ENCODE peak calls at places on chromosomes 1 and 21, in ten cellular contexts. T, V, Y, G, U, H, N, Q, Z and J are unnamed samples.

GRCh38 chr21:35138665-35139381 is 89.7 kb upstream of the RUNX1 start:
- DNase-seq in G (no peak), U (peak), N (no peak), Z (peak), T (peak), Y (no peak), H (no peak), V (peak), Q (no peak), J (peak)

GRCh38 chr1:234554478-234555311 is 55.3 kb downstream of the IRF2BP2 start:
- DNase-seq in U (no peak), G (no peak), H (no peak), Y (no peak), Z (no peak), Q (no peak), N (no peak), T (peak), V (no peak), J (no peak)

GRCh38 chr1:14983277-14983676 is 170.3 kb upstream of the TMEM51 start:
- DNase-seq in V (no peak), Z (no peak), N (no peak), H (no peak), G (no peak), T (no peak), U (no peak), Y (no peak), Q (no peak), J (no peak)

GRCh38 chr1:17475729-17476128 is 36.3 kb upstream of the RCC2 start:
- DNase-seq in H (no peak), T (peak), Q (no peak), Y (no peak), U (peak), G (no peak), V (peak), N (no peak), Z (peak), J (peak)

GRCh38 chr1:89635825-89636815 is 3.2 kb downstream of the LRRC8C start:
- DNase-seq in V (peak), Y (no peak), T (peak), H (no peak), Q (no peak), N (no peak), U (peak), G (no peak), Z (peak), J (peak)

GRCh38 chr1:205346956-205347574 is 9.7 kb downstream of the KLHDC8A start:
- DNase-seq in G (no peak), V (no peak), U (peak), Q (no peak), H (no peak), T (no peak), Y (no peak), Z (no peak), N (no peak), J (no peak)

GRCh38 chr1:62245201-62245600 is 50.6 kb downstream of the L1TD1 start:
- DNase-seq in G (no peak), V (no peak), Y (no peak), U (peak), N (no peak), T (no peak), Q (no peak), H (no peak), Z (peak), J (no peak)

GRCh38 chr1:204145033-204145504 is 6.8 kb downstream of the ETNK2 start:
- DNase-seq in N (no peak), U (peak), G (no peak), H (no peak), Z (no peak), Y (no peak), T (no peak), Q (no peak), V (no peak), J (no peak)

GRCh38 chr1:206559661-206559995 is 52.3 kb downstream of the RASSF5 start:
- DNase-seq in V (no peak), H (no peak), Y (no peak), Q (no peak), N (peak), Z (no peak), U (no peak), G (no peak), T (no peak), J (no peak)

GRCh38 chr1:32082022-32082421 is 9.3 kb downstream of the TMEM39B start:
- DNase-seq in Q (no peak), V (no peak), Z (no peak), Y (no peak), H (no peak), T (no peak), N (no peak), U (no peak), G (no peak), J (no peak)

GRCh38 chr21:14916676-14917141 is 148.1 kb downstream of the NRIP1 start:
- DNase-seq in G (no peak), Y (no peak), T (no peak), V (peak), U (no peak), N (no peak), Z (peak), Q (no peak), H (no peak), J (no peak)

GRCh38 chr1:166671627-166672026 is 167.6 kb upstream of the POGK start:
- DNase-seq in H (no peak), U (no peak), T (no peak), Y (no peak), Q (no peak), N (no peak), G (no peak), Z (no peak), V (no peak), J (no peak)

GRCh38 chr1:220810963-220811362 is 24.2 kb downstream of the MTARC1 start:
- DNase-seq in H (no peak), N (no peak), V (no peak), U (no peak), Q (no peak), G (no peak), Z (no peak), Y (no peak), T (no peak), J (no peak)

GRCh38 chr1:220809704-220810103 is 23.0 kb downstream of the MTARC1 start:
- DNase-seq in Q (no peak), N (no peak), Y (no peak), G (no peak), V (no peak), Z (no peak), T (no peak), H (no peak), U (no peak), J (no peak)

GRCh38 chr1:220811695-220812094 is 25.0 kb downstream of the MTARC1 start:
- DNase-seq in Y (no peak), H (no peak), G (no peak), U (no peak), N (no peak), T (no peak), Q (no peak), V (peak), Z (no peak), J (no peak)

GRCh38 chr1:220809187-220809550 is 22.5 kb downstream of the MTARC1 start:
- DNase-seq in T (no peak), V (no peak), Q (no peak), G (no peak), Y (no peak), N (no peak), H (no peak), Z (no peak), U (no peak), J (no peak)

GRCh38 chr1:220810179-220810653 is 23.5 kb downstream of the MTARC1 start:
- DNase-seq in N (peak), Z (peak), Q (peak), Y (peak), G (peak), V (peak), U (no peak), T (peak), H (peak), J (peak)
- H3K4me3 ChIP-seq in N (peak), Z (peak), Q (peak), Y (no peak), G (peak), V (peak), U (no peak), T (peak), H (no peak), J (peak)

GRCh38 chr1:11731719-11732283 is 4.1 kb upstream of the AGTRAP start:
- DNase-seq in Y (peak), N (no peak), Q (peak), Z (peak), T (peak), U (peak), V (peak), G (peak), H (no peak), J (peak)
- H3K4me3 ChIP-seq in Y (no peak), N (no peak), Q (no peak), Z (peak), T (peak), U (no peak), V (peak), G (peak), H (peak), J (peak)

GRCh38 chr21:28771790-28772501 is 220.7 kb downstream of the LTN1 start:
- DNase-seq in U (peak), Q (no peak), H (peak), Z (peak), Y (no peak), N (no peak), G (no peak), T (peak), V (peak), J (peak)
- H3K4me3 ChIP-seq in U (no peak), Q (no peak), H (peak), Z (no peak), Y (no peak), N (no peak), G (no peak), T (no peak), V (no peak), J (no peak)

GRCh38 chr1:228415853-228416216 is 826 bp downstream of the TRIM17 start:
- DNase-seq in V (no peak), T (no peak), U (no peak), Q (no peak), N (no peak), Y (no peak), H (no peak), G (no peak), Z (no peak), J (no peak)

GRCh38 chr1:228417471-228418203 is 976 bp upstream of the TRIM17 start:
- DNase-seq in H (no peak), Y (no peak), Q (no peak), G (no peak), U (peak), N (no peak), T (no peak), Z (no peak), V (no peak), J (no peak)

GRCh38 chr1:228416217-228416971 is at the start of gene TRIM17:
- DNase-seq in Z (no peak), N (no peak), H (no peak), U (no peak), V (no peak), G (no peak), Q (peak), Y (no peak), T (no peak), J (no peak)

GRCh38 chr1:228415221-228415620 is 1.4 kb downstream of the TRIM17 start:
- DNase-seq in Y (no peak), T (no peak), G (no peak), H (no peak), N (no peak), U (no peak), Q (no peak), V (no peak), Z (no peak), J (no peak)

DNA sequence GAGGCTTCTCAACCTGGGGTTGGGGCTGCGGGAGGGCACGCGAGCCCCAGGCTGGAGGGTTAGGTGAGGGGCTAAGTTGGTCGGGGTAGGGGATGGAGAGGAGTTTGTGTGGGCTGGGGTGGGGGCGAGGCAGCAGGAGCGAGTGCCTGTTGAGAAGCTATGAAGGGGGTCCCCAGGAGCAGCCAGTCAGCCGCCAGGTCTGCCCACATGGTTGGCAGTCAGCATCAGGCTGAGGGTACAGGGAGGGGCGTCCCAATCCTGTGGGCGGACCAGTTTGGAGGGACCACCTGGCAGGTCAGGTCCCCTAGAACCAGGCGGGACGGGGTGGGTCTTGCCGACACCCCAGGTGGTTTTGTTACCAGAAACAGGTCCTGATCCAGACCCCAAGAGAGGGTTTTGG is 400 bp upstream of the TRIM17 start:
- DNase-seq in V (no peak), Q (no peak), U (no peak), Z (no peak), G (peak), N (no peak), T (no peak), H (no peak), Y (no peak), J (no peak)
- H3K4me3 ChIP-seq in V (no peak), Q (peak), U (no peak), Z (no peak), G (no peak), N (no peak), T (no peak), H (no peak), Y (no peak), J (no peak)

GRCh38 chr1:37999434-38000232 is 5.7 kb downstream of the FHL3 start:
- DNase-seq in Z (peak), G (no peak), V (peak), Y (peak), T (peak), Q (peak), N (no peak), U (no peak), H (no peak), J (peak)
- H3K4me3 ChIP-seq in Z (peak), G (no peak), V (peak), Y (no peak), T (peak), Q (no peak), N (no peak), U (no peak), H (peak), J (peak)

DNA sequence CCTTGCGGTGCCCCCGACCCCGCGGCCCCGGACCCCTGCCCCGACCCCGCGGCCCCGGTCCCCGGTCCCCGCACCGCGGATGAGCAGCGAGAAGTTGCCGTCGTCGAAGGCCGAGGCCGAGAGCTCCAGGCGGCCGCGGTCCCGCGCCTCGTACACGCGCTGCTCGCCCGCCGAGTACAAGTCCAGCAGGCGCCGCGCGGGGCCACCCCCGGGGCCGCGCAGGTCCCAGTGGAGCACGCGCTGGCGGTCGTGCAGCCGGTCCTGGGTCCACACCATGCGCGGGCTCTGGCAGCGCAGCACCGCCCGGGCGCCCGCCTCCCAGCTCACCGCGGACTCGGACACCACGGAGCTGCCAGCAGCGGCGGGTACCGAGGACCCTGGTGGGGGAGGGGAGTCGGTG is 3.0 kb downstream of the MXRA8 start:
- DNase-seq in Q (no peak), V (no peak), Z (peak), G (no peak), Y (peak), N (no peak), T (no peak), H (no peak), U (no peak), J (no peak)
- H3K4me3 ChIP-seq in Q (peak), V (no peak), Z (no peak), G (peak), Y (no peak), N (no peak), T (no peak), H (peak), U (no peak), J (peak)

GRCh38 chr1:39160703-39161102 is 43.8 kb upstream of the MACF1 start:
- DNase-seq in Z (no peak), Y (no peak), V (peak), G (no peak), N (no peak), U (no peak), T (no peak), H (no peak), Q (no peak), J (peak)
- H3K4me3 ChIP-seq in Z (no peak), Y (no peak), V (no peak), G (peak), N (no peak), U (no peak), T (no peak), H (no peak), Q (no peak), J (no peak)

DNA sequence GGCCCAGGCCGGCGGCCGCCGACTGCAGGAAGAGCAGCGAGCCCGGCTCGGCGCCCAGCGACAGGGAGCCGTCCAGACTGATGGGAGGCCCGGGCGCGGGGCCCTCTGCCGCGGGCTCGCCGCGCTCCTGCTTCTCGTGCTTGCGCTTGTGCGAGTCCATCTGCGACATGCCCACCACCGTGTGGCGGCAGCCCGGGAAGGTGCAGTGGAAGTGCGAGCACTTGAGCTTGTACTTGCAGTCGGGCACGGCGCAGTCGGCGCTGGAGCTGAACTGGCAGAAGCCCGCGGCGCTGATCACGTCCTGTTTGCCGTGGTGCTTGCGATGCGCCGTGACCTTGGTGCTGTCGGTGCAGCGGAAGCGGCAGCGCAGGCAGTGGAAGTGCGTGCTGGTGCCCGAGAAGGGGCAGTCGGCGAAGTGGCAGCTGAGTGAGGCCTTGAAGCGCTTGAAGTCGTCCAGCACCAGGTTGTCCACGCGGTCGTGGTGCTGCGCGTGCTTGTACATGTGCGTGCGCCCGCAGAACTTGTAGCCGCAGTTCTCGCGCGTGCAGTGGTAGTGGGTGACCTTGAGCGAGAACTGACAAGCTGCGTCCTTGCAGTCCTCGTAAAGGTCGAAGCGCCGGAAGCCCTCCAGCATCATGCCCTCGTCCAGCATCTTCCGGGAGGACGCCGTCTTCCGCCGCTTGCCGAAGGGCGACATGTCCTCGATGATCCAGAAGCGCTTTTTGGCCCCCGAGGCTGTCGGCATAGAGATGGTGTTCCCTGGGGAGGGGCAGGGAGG is 157.0 kb downstream of the CASZ1 start:
- DNase-seq in N (no peak), G (no peak), T (peak), H (no peak), Q (peak), V (peak), Z (peak), U (no peak), Y (no peak), J (peak)
- H3K4me3 ChIP-seq in N (no peak), G (no peak), T (no peak), H (no peak), Q (peak), V (no peak), Z (no peak), U (no peak), Y (no peak), J (peak)

GRCh38 chr1:236860096-236860495 is 65.0 kb downstream of the MTR start:
- DNase-seq in G (no peak), T (no peak), Y (no peak), U (no peak), Q (no peak), V (no peak), N (no peak), Z (no peak), H (no peak), J (peak)
- H3K4me3 ChIP-seq in G (no peak), T (no peak), Y (no peak), U (no peak), Q (no peak), V (no peak), N (no peak), Z (no peak), H (no peak), J (no peak)

DNA sequence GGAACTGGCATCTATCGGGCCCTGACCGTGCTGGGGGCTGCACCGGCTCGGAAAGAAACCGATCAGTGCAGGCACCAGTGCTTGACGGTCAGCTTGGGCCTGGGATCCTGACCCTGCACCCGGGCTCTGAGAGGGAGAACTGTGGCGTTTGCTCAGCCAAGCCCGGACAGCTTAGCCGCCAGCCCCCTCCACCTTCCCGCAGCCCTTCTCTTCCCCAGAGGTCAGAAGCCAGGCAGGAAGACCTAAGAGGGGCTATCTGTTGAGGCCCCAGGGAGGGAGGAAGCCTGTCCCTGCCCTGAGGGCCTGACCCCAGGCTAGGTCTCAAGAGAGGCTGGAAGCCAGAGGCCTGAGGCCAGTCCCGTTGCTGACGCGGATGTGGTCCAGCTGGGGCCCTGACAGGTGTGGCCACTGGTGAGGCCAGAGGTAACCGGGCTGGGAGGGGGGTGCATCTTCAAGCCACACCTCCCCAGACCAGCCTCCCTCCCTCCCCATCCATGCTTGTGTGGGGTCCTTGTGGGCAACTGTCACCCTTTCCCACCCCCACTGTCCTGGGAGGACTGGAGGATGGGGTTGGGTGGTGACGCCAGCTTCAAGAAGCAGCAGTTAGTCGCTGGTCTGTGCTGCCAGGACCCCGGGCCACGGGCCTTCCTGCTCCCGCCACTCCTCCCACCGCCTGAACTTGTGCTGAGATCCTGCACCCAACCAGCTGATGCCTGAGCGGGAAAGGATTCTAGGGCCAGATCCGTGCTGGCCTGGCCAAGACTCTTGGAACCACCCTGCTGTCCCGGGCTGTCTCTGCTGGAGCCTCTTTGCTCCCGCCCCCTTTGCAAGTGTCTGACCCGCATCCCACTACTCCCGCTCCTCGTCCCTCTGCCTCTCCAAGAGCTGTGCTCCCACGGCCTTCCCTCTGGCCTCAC is 2.6 kb upstream of the DVL1 start:
- DNase-seq in Q (no peak), G (no peak), V (no peak), N (no peak), T (no peak), Z (peak), H (no peak), Y (peak), U (no peak), J (peak)
- H3K4me3 ChIP-seq in Q (peak), G (no peak), V (peak), N (no peak), T (no peak), Z (no peak), H (peak), Y (no peak), U (no peak), J (peak)